ENCODE peak calls at places on chromosomes 4 and X, in nine cellular contexts. J, F, N, R, V, C, P, L and O are unnamed samples.

GRCh38 chr4:26687728-26688127 is 103.8 kb downstream of the TBC1D19 start:
- DNase-seq in L (no peak), C (no peak), N (peak; percentile 85), P (no peak), J (no peak), V (no peak), F (no peak), R (no peak), O (peak; percentile 94)

GRCh38 chr4:105246712-105247111 is 100.0 kb downstream of the TET2 start:
- DNase-seq in N (peak; percentile 81), J (no peak), C (no peak), R (no peak), V (no peak), P (no peak), L (no peak), F (no peak), O (peak; percentile 79)

GRCh38 chrX:95427389-95427788 is 1257.3 kb upstream of the DIAPH2 start:
- DNase-seq in J (no peak), N (peak; percentile 2), L (no peak), P (no peak), F (no peak), C (no peak), R (no peak), V (no peak), O (no peak)

GRCh38 chrX:44873415-44874270 is 655 bp downstream of the KDM6A start:
- DNase-seq in N (peak; percentile 67), F (no peak), C (peak; percentile 58), J (no peak), R (no peak), V (peak; percentile 57), L (peak; percentile 26), P (no peak), O (peak; percentile 44)

GRCh38 chr4:161356351-161356750 is 807.4 kb downstream of the FSTL5 start:
- DNase-seq in J (no peak), F (no peak), L (no peak), P (no peak), N (no peak), R (no peak), V (no peak), C (no peak), O (no peak)

GRCh38 chr4:121034010-121034409 is 38.3 kb downstream of the NDNF start:
- DNase-seq in P (no peak), L (peak; percentile 76), R (no peak), F (no peak), N (peak; percentile 74), C (no peak), J (no peak), V (no peak), O (no peak)

GRCh38 chr4:118842055-118842454 is 6.1 kb upstream of the SEC24D start:
- DNase-seq in N (peak; percentile 64), L (no peak), P (no peak), V (no peak), R (no peak), F (no peak), C (no peak), J (no peak), O (peak; percentile 82)

GRCh38 chrX:149151805-149152757 is 353.0 kb downstream of the IDS start:
- DNase-seq in J (no peak), P (no peak), V (no peak), L (no peak), N (peak; percentile 83), C (no peak), F (no peak), R (no peak), O (no peak)

GRCh38 chrX:136126371-136126770 is 21.0 kb upstream of the FHL1 start:
- DNase-seq in F (no peak), J (no peak), L (no peak), R (no peak), N (no peak), P (no peak), V (no peak), C (no peak), O (no peak)
- H3K27ac ChIP-seq in F (no peak overlapping the region), J (no peak overlapping the region), L (peak overlapping the region; percentile 42), R (peak overlapping the region; percentile 79), N (no peak overlapping the region), P (no peak overlapping the region), V (peak overlapping the region; percentile 70), C (no peak overlapping the region), O (no peak overlapping the region)

DNA sequence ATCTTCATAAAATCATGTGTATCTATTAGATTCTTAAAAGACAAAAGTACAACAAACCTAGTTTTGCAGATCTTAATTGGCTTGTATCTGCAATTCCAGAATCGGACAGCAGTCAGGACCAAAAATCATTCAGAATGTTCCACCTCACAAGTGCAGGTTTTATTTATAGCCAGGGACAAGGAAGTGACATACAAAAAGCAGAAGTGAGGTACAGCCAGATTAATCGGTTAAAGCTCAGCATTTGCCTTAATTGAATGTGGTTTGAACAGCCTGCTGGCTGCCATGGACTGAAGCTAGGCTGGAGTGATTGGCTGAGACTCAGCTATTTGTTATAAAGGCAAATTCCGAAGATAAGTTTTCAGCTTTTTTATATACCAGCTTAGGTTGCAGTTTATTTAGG is 932.6 kb downstream of the C4orf33 start:
- DNase-seq in R (no peak), C (peak; percentile 17), J (no peak), P (no peak), L (no peak), N (no peak), F (no peak), V (no peak), O (no peak)
- H3K27ac ChIP-seq in R (no peak overlapping the region), C (no peak overlapping the region), J (no peak overlapping the region), P (no peak overlapping the region), L (no peak overlapping the region), N (no peak overlapping the region), F (no peak overlapping the region), V (no peak overlapping the region), O (no peak overlapping the region)

DNA sequence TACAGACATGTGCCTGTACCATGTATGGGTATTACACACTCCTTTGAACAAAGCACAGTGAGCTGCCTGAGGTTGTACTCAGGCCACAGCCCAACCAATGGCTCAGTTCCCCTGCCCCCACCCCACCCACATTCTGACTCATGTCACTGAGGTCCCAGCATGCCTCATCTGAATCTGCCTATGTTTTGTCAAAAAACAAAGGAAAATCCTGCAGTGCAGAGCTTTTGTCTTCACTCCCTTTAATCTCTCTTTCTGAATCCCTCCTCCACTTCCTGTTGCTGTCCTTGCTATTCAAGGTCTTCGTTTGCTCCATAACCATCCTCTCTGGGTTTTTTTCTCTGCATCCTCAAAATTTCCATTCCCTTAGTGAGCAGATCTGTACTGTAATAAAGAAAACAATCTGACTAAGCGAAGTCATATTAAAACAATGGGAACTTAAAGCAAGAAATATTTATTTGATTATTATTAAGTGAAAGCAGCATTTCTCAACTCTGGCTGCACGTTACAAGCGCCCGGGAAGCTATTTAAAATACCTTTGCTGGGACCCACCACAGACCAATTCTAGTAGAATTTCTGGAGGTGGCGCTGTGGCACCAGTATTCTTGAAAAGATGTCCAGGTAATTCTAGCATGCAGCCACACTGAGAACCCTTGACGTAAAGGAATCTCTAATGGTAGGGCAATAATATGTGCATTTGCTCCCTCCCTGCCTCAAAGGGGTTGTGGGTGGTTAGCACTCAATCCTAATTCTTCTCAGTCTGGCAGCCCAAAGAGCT is 8.8 kb downstream of the GUCY2F start:
- DNase-seq in J (no peak), V (no peak), L (no peak), C (peak; percentile 77), F (peak; percentile 83), N (peak; percentile 66), R (no peak), P (no peak), O (peak; percentile 31)
- H3K27ac ChIP-seq in J (no peak overlapping the region), V (no peak overlapping the region), L (no peak overlapping the region), C (no peak overlapping the region), F (peak overlapping the region; percentile 96), N (peak overlapping the region; percentile 53), R (no peak overlapping the region), P (no peak overlapping the region), O (no peak overlapping the region)

DNA sequence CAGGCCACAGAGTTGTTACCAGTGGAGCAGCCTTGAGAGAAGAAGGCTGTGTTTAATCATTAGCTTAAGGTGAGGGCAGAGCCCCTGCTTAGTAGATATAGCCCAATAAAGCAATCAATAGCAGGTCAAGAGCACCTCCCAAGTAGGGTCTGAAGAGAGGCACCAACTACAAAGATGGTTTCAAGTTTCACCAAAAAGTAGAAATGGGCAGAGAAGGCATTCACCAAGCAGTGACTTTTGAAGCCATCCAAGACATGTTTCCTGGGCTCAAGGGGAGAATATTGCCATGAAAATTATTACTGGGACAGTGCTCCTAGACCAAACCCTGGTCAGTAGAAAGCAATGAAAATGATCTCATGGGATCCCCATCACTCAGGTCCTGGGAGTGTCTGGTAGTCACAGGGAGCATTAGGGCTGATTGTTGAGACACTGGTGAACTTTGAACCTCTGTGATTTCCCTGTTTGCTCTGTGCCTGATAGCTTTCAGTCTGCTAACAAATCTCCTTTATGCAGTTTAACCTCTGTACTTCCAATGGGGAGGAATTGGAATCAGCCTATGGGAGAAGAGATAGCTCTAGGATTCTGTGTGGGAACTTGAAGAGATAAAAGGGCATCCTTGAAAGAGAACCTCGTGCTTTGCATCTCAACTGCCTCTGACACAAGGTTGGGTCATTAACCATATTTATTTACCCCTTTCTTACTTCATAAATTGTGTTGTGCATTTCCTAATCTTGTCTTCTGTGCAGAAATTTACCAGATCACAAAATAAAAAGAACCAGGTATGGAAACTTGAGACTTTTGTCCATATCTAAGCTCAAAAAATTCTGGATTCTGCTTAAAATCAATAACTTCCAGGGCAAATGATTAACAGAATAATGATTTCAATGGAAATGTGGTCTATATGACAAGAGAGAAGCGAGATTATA is 9.3 kb upstream of the OTC start:
- DNase-seq in N (no peak), R (no peak), C (no peak), F (no peak), L (no peak), V (peak; percentile 14), J (no peak), P (no peak), O (no peak)
- H3K27ac ChIP-seq in N (no peak overlapping the region), R (no peak overlapping the region), C (no peak overlapping the region), F (no peak overlapping the region), L (no peak overlapping the region), V (peak overlapping the region; percentile 23), J (no peak overlapping the region), P (no peak overlapping the region), O (no peak overlapping the region)

GRCh38 chr4:6568689-6569332 is 6.2 kb upstream of the MAN2B2 start:
- DNase-seq in F (no peak), N (peak; percentile 70), J (no peak), C (no peak), L (no peak), P (no peak), R (no peak), V (no peak), O (peak; percentile 79)

GRCh38 chr4:6574747-6575502 is at the start of gene MAN2B2:
- DNase-seq in C (peak; percentile 92), J (peak; percentile 48), R (peak; percentile 94), V (peak; percentile 93), F (peak; percentile 93), L (peak; percentile 79), N (peak; percentile 93), P (peak; percentile 14), O (peak; percentile 63)

GRCh38 chr4:6573986-6574746 is 823 bp upstream of the MAN2B2 start:
- DNase-seq in R (no peak), F (no peak), V (no peak), J (no peak), L (no peak), C (no peak), P (no peak), N (peak; percentile 17), O (no peak)

GRCh38 chr4:6573551-6573950 is 1.4 kb upstream of the MAN2B2 start:
- DNase-seq in J (no peak), L (no peak), C (no peak), P (no peak), R (no peak), N (no peak), V (no peak), F (no peak), O (no peak)

GRCh38 chr4:6571608-6572007 is 3.4 kb upstream of the MAN2B2 start:
- DNase-seq in C (no peak), F (no peak), J (no peak), P (no peak), L (no peak), R (no peak), N (no peak), V (no peak), O (no peak)
- H3K27ac ChIP-seq in C (no peak overlapping the region), F (no peak overlapping the region), J (no peak overlapping the region), P (no peak overlapping the region), L (no peak overlapping the region), R (no peak overlapping the region), N (no peak overlapping the region), V (no peak overlapping the region), O (no peak overlapping the region)